ENCODE peak calls at places on chromosomes 12 and 14, in five cellular contexts. Y, K, Q, D and E are unnamed samples.

GRCh38 chr12:69240625-69240984 is 1.2 kb downstream of the CPSF6 start:
- DNase-seq in Y (no peak), K (peak; percentile 8), Q (no peak), D (no peak), E (no peak)

GRCh38 chr14:98886982-98887381 is 385.0 kb downstream of the BCL11B start:
- DNase-seq in Y (no peak), K (no peak), Q (no peak), D (no peak), E (no peak)

GRCh38 chr12:52307836-52308806 is 13.1 kb downstream of the KRT83 start:
- DNase-seq in Y (peak; percentile 71), K (no peak), Q (peak; percentile 76), D (peak; percentile 88), E (peak; percentile 86)

GRCh38 chr14:103045387-103045869 is 11.9 kb downstream of the CDC42BPB start:
- DNase-seq in Y (no peak), K (peak; percentile 23), Q (peak; percentile 64), D (no peak), E (no peak)

GRCh38 chr14:99561827-99562226 is 42.2 kb downstream of the CCDC85C start:
- DNase-seq in Y (no peak), K (no peak), Q (no peak), D (no peak), E (no peak)

GRCh38 chr14:89425931-89426330 is 8.9 kb upstream of the FOXN3 start:
- DNase-seq in Y (no peak), K (no peak), Q (no peak), D (no peak), E (no peak)

GRCh38 chr14:29724991-29725390 is 202.7 kb downstream of the PRKD1 start:
- DNase-seq in Y (no peak), K (no peak), Q (no peak), D (no peak), E (no peak)

GRCh38 chr14:53380041-53380440 is 226.9 kb upstream of the DDHD1 start:
- DNase-seq in Y (no peak), K (no peak), Q (no peak), D (no peak), E (no peak)

GRCh38 chr14:32800320-32800719 is 138.4 kb upstream of the NPAS3 start:
- DNase-seq in Y (no peak), K (no peak), Q (no peak), D (no peak), E (no peak)

GRCh38 chr12:62862259-62862881 is 72.6 kb downstream of the PPM1H start:
- DNase-seq in Y (no peak), K (no peak), Q (no peak), D (no peak), E (no peak)

GRCh38 chr12:6235499-6235898 is 35.3 kb downstream of the CD9 start:
- DNase-seq in Y (no peak), K (no peak), Q (peak; percentile 79), D (no peak), E (peak; percentile 89)

GRCh38 chr12:19525236-19525635 is 85.9 kb downstream of the AEBP2 start:
- DNase-seq in Y (no peak), K (no peak), Q (no peak), D (no peak), E (no peak)

GRCh38 chr14:60965402-60965801 is 15.5 kb downstream of the TRMT5 start:
- DNase-seq in Y (no peak), K (no peak), Q (no peak), D (no peak), E (no peak)

GRCh38 chr12:64608901-64609542 is 1.3 kb upstream of the RASSF3 start:
- DNase-seq in Y (peak; percentile 29), K (peak; percentile 60), Q (no peak), D (no peak), E (no peak)

GRCh38 chr14:102293784-102294183 is 11.2 kb downstream of the MOK start:
- DNase-seq in Y (no peak), K (no peak), Q (peak; percentile 24), D (no peak), E (no peak)

GRCh38 chr12:6326316-6326959 is 15.4 kb downstream of the TNFRSF1A start:
- DNase-seq in Y (no peak), K (no peak), Q (peak; percentile 77), D (peak; percentile 48), E (no peak)

GRCh38 chr12:115943630-115944391 is 333.7 kb downstream of the MED13L start:
- DNase-seq in Y (no peak), K (no peak), Q (no peak), D (no peak), E (peak; percentile 72)

GRCh38 chr14:100192250-100192671 is 32.8 kb upstream of the DEGS2 start:
- DNase-seq in Y (no peak), K (no peak), Q (peak; percentile 89), D (no peak), E (peak; percentile 69)

GRCh38 chr12:57046947-57047890 is 2.7 kb downstream of the MYO1A start:
- DNase-seq in Y (peak; percentile 38), K (no peak), Q (no peak), D (no peak), E (no peak)

GRCh38 chr14:85528882-85529585 is 910 bp upstream of the FLRT2 start:
- DNase-seq in Y (no peak), K (no peak), Q (no peak), D (peak; percentile 20), E (peak; percentile 7)

GRCh38 chr12:93990832-93991748 is 157.3 kb upstream of the PLXNC1 start:
- DNase-seq in Y (no peak), K (no peak), Q (no peak), D (peak; percentile 58), E (no peak)

GRCh38 chr14:97978336-97978735 is 1181.2 kb downstream of the VRK1 start:
- DNase-seq in Y (no peak), K (no peak), Q (peak; percentile 80), D (peak; percentile 56), E (peak; percentile 85)

GRCh38 chr14:105473677-105474477 is 744 bp upstream of the CRIP2 start:
- DNase-seq in Y (no peak), K (peak; percentile 83), Q (peak; percentile 89), D (peak; percentile 91), E (peak; percentile 93)

GRCh38 chr12:121505513-121505912 is 75.3 kb downstream of the KDM2B start:
- DNase-seq in Y (no peak), K (no peak), Q (no peak), D (no peak), E (no peak)

GRCh38 chr12:88945041-88945732 is 364.9 kb upstream of the KITLG start:
- DNase-seq in Y (no peak), K (no peak), Q (no peak), D (no peak), E (no peak)

GRCh38 chr12:116964740-116965090 is 54.0 kb downstream of the FBXW8 start:
- DNase-seq in Y (no peak), K (no peak), Q (no peak), D (no peak), E (no peak)